ENCODE peak calls at places on chromosomes 4 and X, in six cellular contexts. J is adrenal gland, M is A549, D is prostate gland, A is tibial nerve, K is breast epithelium. F is an unnamed sample.
A peak's percentile ranks its signal among the peaks of the same experiment; 100 is the strongest.

GRCh38 chr4:2803624-2804448 is 11.0 kb downstream of the SH3BP2 start:
- DNase-seq in J (peak; percentile 72), M (no peak), D (no peak), A (no peak), K (no peak), F (no peak)

GRCh38 chrX:153919281-153919680 is 6.8 kb downstream of the ARHGAP4 start:
- DNase-seq in J (no peak), M (no peak), D (no peak), A (no peak), K (no peak), F (no peak)

GRCh38 chr4:75180790-75181776 is 248.2 kb downstream of the PARM1 start:
- DNase-seq in J (no peak), M (no peak), D (no peak), A (no peak), K (no peak), F (no peak)

GRCh38 chr4:42995343-42995944 is 102.9 kb downstream of the GRXCR1 start:
- DNase-seq in J (no peak), M (peak; percentile 3), D (no peak), A (no peak), K (no peak), F (no peak)

GRCh38 chr4:168908093-168908492 is 102.0 kb downstream of the CBR4 start:
- DNase-seq in J (no peak), M (no peak), D (no peak), A (no peak), K (no peak), F (no peak)

GRCh38 chr4:18404642-18405041 is 383.1 kb upstream of the LCORL start:
- DNase-seq in J (no peak), M (no peak), D (no peak), A (no peak), K (no peak), F (no peak)

GRCh38 chr4:99536148-99536728 is 25.4 kb downstream of the C4orf17 start:
- DNase-seq in J (no peak), M (no peak), D (no peak), A (no peak), K (no peak), F (no peak)

GRCh38 chrX:9525511-9526248 is 60.8 kb downstream of the TBL1X start:
- DNase-seq in J (no peak), M (no peak), D (no peak), A (no peak), K (no peak), F (no peak)

GRCh38 chrX:47321978-47322377 is 48.4 kb upstream of the ZNF157 start:
- DNase-seq in J (no peak), M (no peak), D (no peak), A (no peak), K (no peak), F (no peak)

GRCh38 chrX:118100091-118100490 is 16.5 kb downstream of the KLHL13 start:
- DNase-seq in J (no peak), M (no peak), D (no peak), A (no peak), K (no peak), F (no peak)

GRCh38 chrX:72123471-72124185 is 8.1 kb downstream of the RTL5 start:
- DNase-seq in J (peak; percentile 33), M (no peak), D (no peak), A (peak; percentile 20), K (peak; percentile 63), F (no peak)

GRCh38 chr4:105184316-105184988 is 37.8 kb downstream of the TET2 start:
- DNase-seq in J (no peak), M (no peak), D (no peak), A (no peak), K (no peak), F (no peak)

GRCh38 chr4:158538176-158538575 is 16.5 kb downstream of the RXFP1 start:
- DNase-seq in J (no peak), M (no peak), D (no peak), A (no peak), K (no peak), F (no peak)

GRCh38 chr4:46389301-46389761 is 597 bp downstream of the GABRA2 start:
- DNase-seq in J (no peak), M (no peak), D (no peak), A (no peak), K (no peak), F (no peak)

GRCh38 chrX:40579880-40580536 is 762 bp upstream of the ATP6AP2 start:
- DNase-seq in J (no peak), M (peak; percentile 61), D (no peak), A (no peak), K (no peak), F (no peak)

GRCh38 chrX:40578039-40578438 is 2.7 kb upstream of the ATP6AP2 start:
- DNase-seq in J (no peak), M (no peak), D (no peak), A (no peak), K (no peak), F (no peak)

GRCh38 chrX:40579139-40579538 is 1.6 kb upstream of the ATP6AP2 start:
- DNase-seq in J (no peak), M (no peak), D (no peak), A (no peak), K (no peak), F (no peak)

GRCh38 chrX:40581333-40581910 is 652 bp downstream of the ATP6AP2 start:
- DNase-seq in J (no peak), M (peak; percentile 14), D (no peak), A (no peak), K (no peak), F (no peak)

GRCh38 chrX:40580537-40581332 is at the start of gene ATP6AP2:
- DNase-seq in J (peak; percentile 94), M (peak; percentile 90), D (peak; percentile 93), A (peak; percentile 85), K (peak; percentile 94), F (peak; percentile 95)
- TF ChIP-seq POLR2A in J (peak; percentile 85), M (peak; percentile 52), D (peak; percentile 71), A (peak; percentile 78), K (peak; percentile 54), F (peak; percentile 68)

GRCh38 chrX:68588653-68589371 is 58.7 kb upstream of the STARD8 start:
- DNase-seq in J (no peak), M (no peak), D (no peak), A (no peak), K (no peak), F (no peak)
- TF ChIP-seq CTCF in J (no peak), M (no peak), D (no peak), A (no peak), K (no peak), F (no peak)

GRCh38 chrX:66633541-66633940 is 5.3 kb downstream of the EDA2R start:
- DNase-seq in J (no peak), M (no peak), D (no peak), A (no peak), K (no peak), F (no peak)

GRCh38 chrX:66634272-66634671 is 4.6 kb downstream of the EDA2R start:
- DNase-seq in J (no peak), M (no peak), D (no peak), A (no peak), K (no peak), F (no peak)

GRCh38 chrX:66635360-66635759 is 3.5 kb downstream of the EDA2R start:
- DNase-seq in J (no peak), M (no peak), D (no peak), A (no peak), K (no peak), F (no peak)

GRCh38 chrX:66632986-66633385 is 5.9 kb downstream of the EDA2R start:
- DNase-seq in J (no peak), M (no peak), D (no peak), A (no peak), K (no peak), F (no peak)

GRCh38 chrX:66638591-66639500 is at the start of gene EDA2R:
- DNase-seq in J (peak; percentile 63), M (peak; percentile 54), D (peak; percentile 36), A (peak; percentile 5), K (peak; percentile 29), F (no peak)
- TF ChIP-seq POLR2A in J (no peak), M (peak; percentile 32), D (no peak), A (no peak), K (no peak), F (no peak)

GRCh38 chr4:189843392-189844009 is 97.2 kb upstream of the FRG1 start:
- DNase-seq in J (no peak), M (no peak), D (no peak), A (no peak), K (no peak), F (no peak)
- TF ChIP-seq CTCF in J (no peak), M (no peak), D (no peak), A (no peak), K (no peak), F (no peak)